ENCODE peak calls at places on chromosomes 11 and 22, in eight cellular contexts. One of them, this sample, is unnamed.

GRCh38 chr22:25162561-25162960 is 37.1 kb upstream of the CRYBB3 start:
- DNase-seq in ELR: no peak
- DNase-seq in stimulated activated CD4-positive, alpha-beta T cell treated with anti-CD3 and anti-CD28 coated beads, Interleukin-1b, Interleukin-23, amount 100 ng/mL, for 24 hours: no peak
- DNase-seq in EL: no peak
- DNase-seq in HAP-1: no peak
- DNase-seq in fibroblast of lung: no peak
- DNase-seq in psoas muscle: no peak
- DNase-seq in neural crest cell: no peak
- DNase-seq in this sample: no peak

GRCh38 chr22:40727607-40728325 is 48.5 kb downstream of the MCHR1 start:
- DNase-seq in HAP-1: peak
- DNase-seq in EL: no peak
- DNase-seq in psoas muscle: no peak
- DNase-seq in ELR: no peak
- DNase-seq in fibroblast of lung: no peak
- DNase-seq in stimulated activated CD4-positive, alpha-beta T cell treated with anti-CD3 and anti-CD28 coated beads, Interleukin-1b, Interleukin-23, amount 100 ng/mL, for 24 hours: no peak
- DNase-seq in neural crest cell: no peak
- DNase-seq in this sample: no peak

GRCh38 chr11:108958446-108959123 is 293.7 kb downstream of the DDX10 start:
- DNase-seq in psoas muscle: no peak
- DNase-seq in fibroblast of lung: peak
- DNase-seq in ELR: peak
- DNase-seq in EL: peak
- DNase-seq in stimulated activated CD4-positive, alpha-beta T cell treated with anti-CD3 and anti-CD28 coated beads, Interleukin-1b, Interleukin-23, amount 100 ng/mL, for 24 hours: no peak
- DNase-seq in HAP-1: no peak
- DNase-seq in neural crest cell: no peak
- DNase-seq in this sample: no peak

GRCh38 chr11:35088226-35088625 is 50.7 kb upstream of the CD44 start:
- DNase-seq in neural crest cell: no peak
- DNase-seq in EL: no peak
- DNase-seq in ELR: no peak
- DNase-seq in psoas muscle: no peak
- DNase-seq in HAP-1: no peak
- DNase-seq in stimulated activated CD4-positive, alpha-beta T cell treated with anti-CD3 and anti-CD28 coated beads, Interleukin-1b, Interleukin-23, amount 100 ng/mL, for 24 hours: no peak
- DNase-seq in fibroblast of lung: no peak
- DNase-seq in this sample: no peak

GRCh38 chr11:16989554-16989953 is 24.7 kb downstream of the PLEKHA7 start:
- DNase-seq in psoas muscle: no peak
- DNase-seq in ELR: no peak
- DNase-seq in fibroblast of lung: no peak
- DNase-seq in stimulated activated CD4-positive, alpha-beta T cell treated with anti-CD3 and anti-CD28 coated beads, Interleukin-1b, Interleukin-23, amount 100 ng/mL, for 24 hours: no peak
- DNase-seq in HAP-1: no peak
- DNase-seq in neural crest cell: no peak
- DNase-seq in EL: no peak
- DNase-seq in this sample: no peak

GRCh38 chr11:119290894-119291497 is 25.9 kb downstream of the MCAM start:
- DNase-seq in HAP-1: no peak
- DNase-seq in psoas muscle: no peak
- DNase-seq in EL: no peak
- DNase-seq in neural crest cell: no peak
- DNase-seq in fibroblast of lung: no peak
- DNase-seq in ELR: no peak
- DNase-seq in stimulated activated CD4-positive, alpha-beta T cell treated with anti-CD3 and anti-CD28 coated beads, Interleukin-1b, Interleukin-23, amount 100 ng/mL, for 24 hours: no peak
- DNase-seq in this sample: no peak

GRCh38 chr11:131290111-131290510 is 80.3 kb upstream of the NTM start:
- DNase-seq in EL: no peak
- DNase-seq in HAP-1: no peak
- DNase-seq in psoas muscle: no peak
- DNase-seq in neural crest cell: no peak
- DNase-seq in stimulated activated CD4-positive, alpha-beta T cell treated with anti-CD3 and anti-CD28 coated beads, Interleukin-1b, Interleukin-23, amount 100 ng/mL, for 24 hours: no peak
- DNase-seq in fibroblast of lung: no peak
- DNase-seq in ELR: no peak
- DNase-seq in this sample: no peak

GRCh38 chr22:18005201-18005926 is 19.0 kb downstream of the MICAL3 start:
- DNase-seq in fibroblast of lung: no peak
- DNase-seq in neural crest cell: no peak
- DNase-seq in ELR: no peak
- DNase-seq in stimulated activated CD4-positive, alpha-beta T cell treated with anti-CD3 and anti-CD28 coated beads, Interleukin-1b, Interleukin-23, amount 100 ng/mL, for 24 hours: no peak
- DNase-seq in EL: no peak
- DNase-seq in psoas muscle: no peak
- DNase-seq in HAP-1: no peak
- DNase-seq in this sample: no peak

GRCh38 chr11:56876621-56877312 is 111.9 kb upstream of the OR5AK2 start:
- DNase-seq in neural crest cell: no peak
- DNase-seq in fibroblast of lung: peak
- DNase-seq in EL: no peak
- DNase-seq in HAP-1: no peak
- DNase-seq in stimulated activated CD4-positive, alpha-beta T cell treated with anti-CD3 and anti-CD28 coated beads, Interleukin-1b, Interleukin-23, amount 100 ng/mL, for 24 hours: no peak
- DNase-seq in psoas muscle: no peak
- DNase-seq in ELR: no peak
- DNase-seq in this sample: no peak

GRCh38 chr11:35138949-35139881 is at the start of gene CD44:
- DNase-seq in EL: peak
- DNase-seq in fibroblast of lung: peak
- DNase-seq in neural crest cell: peak
- DNase-seq in psoas muscle: peak
- DNase-seq in stimulated activated CD4-positive, alpha-beta T cell treated with anti-CD3 and anti-CD28 coated beads, Interleukin-1b, Interleukin-23, amount 100 ng/mL, for 24 hours: peak
- DNase-seq in ELR: peak
- DNase-seq in HAP-1: no peak
- DNase-seq in this sample: no peak

GRCh38 chr22:38348751-38349496 is 31.7 kb upstream of the CSNK1E start:
- DNase-seq in HAP-1: no peak
- DNase-seq in psoas muscle: no peak
- DNase-seq in fibroblast of lung: no peak
- DNase-seq in ELR: no peak
- DNase-seq in EL: no peak
- DNase-seq in stimulated activated CD4-positive, alpha-beta T cell treated with anti-CD3 and anti-CD28 coated beads, Interleukin-1b, Interleukin-23, amount 100 ng/mL, for 24 hours: no peak
- DNase-seq in neural crest cell: no peak
- DNase-seq in this sample: no peak

GRCh38 chr11:66950113-66950535 is 8.1 kb downstream of the PC start:
- DNase-seq in ELR: peak
- DNase-seq in HAP-1: no peak
- DNase-seq in stimulated activated CD4-positive, alpha-beta T cell treated with anti-CD3 and anti-CD28 coated beads, Interleukin-1b, Interleukin-23, amount 100 ng/mL, for 24 hours: no peak
- DNase-seq in psoas muscle: peak
- DNase-seq in fibroblast of lung: peak
- DNase-seq in EL: peak
- DNase-seq in neural crest cell: no peak
- DNase-seq in this sample: peak

GRCh38 chr11:16862733-16863132 is 124.3 kb downstream of the C11orf58 start:
- DNase-seq in ELR: no peak
- DNase-seq in psoas muscle: no peak
- DNase-seq in stimulated activated CD4-positive, alpha-beta T cell treated with anti-CD3 and anti-CD28 coated beads, Interleukin-1b, Interleukin-23, amount 100 ng/mL, for 24 hours: no peak
- DNase-seq in EL: no peak
- DNase-seq in HAP-1: no peak
- DNase-seq in fibroblast of lung: no peak
- DNase-seq in neural crest cell: no peak
- DNase-seq in this sample: no peak

GRCh38 chr11:86644291-86644690 is 28.1 kb downstream of the ME3 start:
- DNase-seq in fibroblast of lung: peak
- DNase-seq in stimulated activated CD4-positive, alpha-beta T cell treated with anti-CD3 and anti-CD28 coated beads, Interleukin-1b, Interleukin-23, amount 100 ng/mL, for 24 hours: no peak
- DNase-seq in HAP-1: no peak
- DNase-seq in EL: peak
- DNase-seq in psoas muscle: no peak
- DNase-seq in neural crest cell: no peak
- DNase-seq in ELR: peak
- DNase-seq in this sample: no peak

GRCh38 chr11:7486731-7487130 is 1.4 kb downstream of the OLFML1 start:
- DNase-seq in HAP-1: no peak
- DNase-seq in ELR: no peak
- DNase-seq in stimulated activated CD4-positive, alpha-beta T cell treated with anti-CD3 and anti-CD28 coated beads, Interleukin-1b, Interleukin-23, amount 100 ng/mL, for 24 hours: no peak
- DNase-seq in EL: no peak
- DNase-seq in neural crest cell: no peak
- DNase-seq in psoas muscle: no peak
- DNase-seq in fibroblast of lung: no peak
- DNase-seq in this sample: no peak

GRCh38 chr11:18697581-18697980 is 998 bp upstream of the TMEM86A start:
- DNase-seq in EL: peak
- DNase-seq in psoas muscle: no peak
- DNase-seq in fibroblast of lung: no peak
- DNase-seq in stimulated activated CD4-positive, alpha-beta T cell treated with anti-CD3 and anti-CD28 coated beads, Interleukin-1b, Interleukin-23, amount 100 ng/mL, for 24 hours: no peak
- DNase-seq in HAP-1: no peak
- DNase-seq in ELR: peak
- DNase-seq in neural crest cell: no peak
- DNase-seq in this sample: no peak

GRCh38 chr22:50720301-50720845 is 17.6 kb upstream of the ACR start:
- DNase-seq in EL: no peak
- DNase-seq in ELR: no peak
- DNase-seq in neural crest cell: no peak
- DNase-seq in fibroblast of lung: no peak
- DNase-seq in HAP-1: no peak
- DNase-seq in stimulated activated CD4-positive, alpha-beta T cell treated with anti-CD3 and anti-CD28 coated beads, Interleukin-1b, Interleukin-23, amount 100 ng/mL, for 24 hours: no peak
- DNase-seq in psoas muscle: no peak
- DNase-seq in this sample: no peak

GRCh38 chr22:19271856-19272535 is 19.5 kb downstream of the CLTCL1 start:
- DNase-seq in ELR: peak
- DNase-seq in EL: peak
- DNase-seq in neural crest cell: no peak
- DNase-seq in HAP-1: no peak
- DNase-seq in psoas muscle: no peak
- DNase-seq in fibroblast of lung: peak
- DNase-seq in stimulated activated CD4-positive, alpha-beta T cell treated with anti-CD3 and anti-CD28 coated beads, Interleukin-1b, Interleukin-23, amount 100 ng/mL, for 24 hours: no peak
- DNase-seq in this sample: no peak

GRCh38 chr22:42145175-42145574 is 14.6 kb upstream of the CYP2D6 start:
- DNase-seq in psoas muscle: peak
- DNase-seq in neural crest cell: no peak
- DNase-seq in stimulated activated CD4-positive, alpha-beta T cell treated with anti-CD3 and anti-CD28 coated beads, Interleukin-1b, Interleukin-23, amount 100 ng/mL, for 24 hours: no peak
- DNase-seq in EL: no peak
- DNase-seq in fibroblast of lung: no peak
- DNase-seq in ELR: no peak
- DNase-seq in HAP-1: no peak
- DNase-seq in this sample: no peak

GRCh38 chr22:43776081-43776670 is 35.9 kb downstream of the EFCAB6 start:
- DNase-seq in stimulated activated CD4-positive, alpha-beta T cell treated with anti-CD3 and anti-CD28 coated beads, Interleukin-1b, Interleukin-23, amount 100 ng/mL, for 24 hours: no peak
- DNase-seq in neural crest cell: no peak
- DNase-seq in HAP-1: no peak
- DNase-seq in psoas muscle: no peak
- DNase-seq in ELR: no peak
- DNase-seq in EL: no peak
- DNase-seq in fibroblast of lung: no peak
- DNase-seq in this sample: no peak

GRCh38 chr11:129417458-129417857 is 41.8 kb downstream of the BARX2 start:
- DNase-seq in stimulated activated CD4-positive, alpha-beta T cell treated with anti-CD3 and anti-CD28 coated beads, Interleukin-1b, Interleukin-23, amount 100 ng/mL, for 24 hours: no peak
- DNase-seq in psoas muscle: no peak
- DNase-seq in fibroblast of lung: no peak
- DNase-seq in ELR: no peak
- DNase-seq in neural crest cell: no peak
- DNase-seq in EL: no peak
- DNase-seq in HAP-1: no peak
- DNase-seq in this sample: no peak

GRCh38 chr11:83865636-83866461 is 579.7 kb upstream of the CCDC90B start:
- DNase-seq in stimulated activated CD4-positive, alpha-beta T cell treated with anti-CD3 and anti-CD28 coated beads, Interleukin-1b, Interleukin-23, amount 100 ng/mL, for 24 hours: no peak
- DNase-seq in HAP-1: no peak
- DNase-seq in ELR: peak
- DNase-seq in psoas muscle: no peak
- DNase-seq in neural crest cell: no peak
- DNase-seq in fibroblast of lung: peak
- DNase-seq in EL: peak
- DNase-seq in this sample: no peak

GRCh38 chr22:47772864-47773263 is 1010.4 kb downstream of the TBC1D22A start:
- DNase-seq in stimulated activated CD4-positive, alpha-beta T cell treated with anti-CD3 and anti-CD28 coated beads, Interleukin-1b, Interleukin-23, amount 100 ng/mL, for 24 hours: no peak
- DNase-seq in ELR: no peak
- DNase-seq in EL: no peak
- DNase-seq in HAP-1: no peak
- DNase-seq in psoas muscle: no peak
- DNase-seq in neural crest cell: no peak
- DNase-seq in fibroblast of lung: no peak
- DNase-seq in this sample: no peak

GRCh38 chr11:44968510-44968909 is 17.8 kb upstream of the TP53I11 start:
- DNase-seq in neural crest cell: no peak
- DNase-seq in ELR: no peak
- DNase-seq in psoas muscle: no peak
- DNase-seq in stimulated activated CD4-positive, alpha-beta T cell treated with anti-CD3 and anti-CD28 coated beads, Interleukin-1b, Interleukin-23, amount 100 ng/mL, for 24 hours: no peak
- DNase-seq in HAP-1: no peak
- DNase-seq in EL: no peak
- DNase-seq in fibroblast of lung: no peak
- DNase-seq in this sample: no peak

GRCh38 chr11:58770627-58771457 is 39.1 kb upstream of the GLYAT start:
- DNase-seq in fibroblast of lung: peak
- DNase-seq in psoas muscle: no peak
- DNase-seq in HAP-1: no peak
- DNase-seq in EL: peak
- DNase-seq in ELR: peak
- DNase-seq in stimulated activated CD4-positive, alpha-beta T cell treated with anti-CD3 and anti-CD28 coated beads, Interleukin-1b, Interleukin-23, amount 100 ng/mL, for 24 hours: no peak
- DNase-seq in neural crest cell: no peak
- DNase-seq in this sample: no peak

GRCh38 chr11:44037658-44037998 is 10.2 kb upstream of the ACCSL start:
- DNase-seq in stimulated activated CD4-positive, alpha-beta T cell treated with anti-CD3 and anti-CD28 coated beads, Interleukin-1b, Interleukin-23, amount 100 ng/mL, for 24 hours: no peak
- DNase-seq in psoas muscle: no peak
- DNase-seq in EL: no peak
- DNase-seq in neural crest cell: no peak
- DNase-seq in fibroblast of lung: no peak
- DNase-seq in ELR: no peak
- DNase-seq in HAP-1: no peak
- DNase-seq in this sample: no peak

GRCh38 chr11:66840317-66841091 is 2.7 kb upstream of the RCE1 start:
- DNase-seq in psoas muscle: peak
- DNase-seq in fibroblast of lung: no peak
- DNase-seq in neural crest cell: no peak
- DNase-seq in HAP-1: no peak
- DNase-seq in stimulated activated CD4-positive, alpha-beta T cell treated with anti-CD3 and anti-CD28 coated beads, Interleukin-1b, Interleukin-23, amount 100 ng/mL, for 24 hours: no peak
- DNase-seq in EL: no peak
- DNase-seq in ELR: no peak
- DNase-seq in this sample: no peak

GRCh38 chr11:61688368-61689163 is 8.4 kb downstream of the DAGLA start:
- DNase-seq in psoas muscle: peak
- DNase-seq in HAP-1: no peak
- DNase-seq in neural crest cell: no peak
- DNase-seq in stimulated activated CD4-positive, alpha-beta T cell treated with anti-CD3 and anti-CD28 coated beads, Interleukin-1b, Interleukin-23, amount 100 ng/mL, for 24 hours: no peak
- DNase-seq in EL: peak
- DNase-seq in fibroblast of lung: peak
- DNase-seq in ELR: peak
- DNase-seq in this sample: no peak

GRCh38 chr11:78069465-78069864 is 5.8 kb downstream of the THRSP start:
- DNase-seq in HAP-1: no peak
- DNase-seq in EL: no peak
- DNase-seq in fibroblast of lung: no peak
- DNase-seq in neural crest cell: no peak
- DNase-seq in stimulated activated CD4-positive, alpha-beta T cell treated with anti-CD3 and anti-CD28 coated beads, Interleukin-1b, Interleukin-23, amount 100 ng/mL, for 24 hours: no peak
- DNase-seq in psoas muscle: no peak
- DNase-seq in ELR: no peak
- DNase-seq in this sample: no peak

GRCh38 chr11:10318527-10318802 is 13.6 kb downstream of the ADM start:
- DNase-seq in EL: no peak
- DNase-seq in psoas muscle: peak
- DNase-seq in stimulated activated CD4-positive, alpha-beta T cell treated with anti-CD3 and anti-CD28 coated beads, Interleukin-1b, Interleukin-23, amount 100 ng/mL, for 24 hours: no peak
- DNase-seq in neural crest cell: no peak
- DNase-seq in ELR: no peak
- DNase-seq in HAP-1: no peak
- DNase-seq in fibroblast of lung: no peak
- DNase-seq in this sample: no peak

GRCh38 chr22:22156716-22157499 is 87.7 kb upstream of the VPREB1 start:
- DNase-seq in ELR: peak
- DNase-seq in neural crest cell: peak
- DNase-seq in fibroblast of lung: peak
- DNase-seq in EL: peak
- DNase-seq in psoas muscle: no peak
- DNase-seq in stimulated activated CD4-positive, alpha-beta T cell treated with anti-CD3 and anti-CD28 coated beads, Interleukin-1b, Interleukin-23, amount 100 ng/mL, for 24 hours: peak
- DNase-seq in HAP-1: peak
- DNase-seq in this sample: peak

GRCh38 chr11:102717280-102717679 is 7.5 kb downstream of the MMP8 start:
- DNase-seq in ELR: no peak
- DNase-seq in neural crest cell: no peak
- DNase-seq in psoas muscle: no peak
- DNase-seq in EL: no peak
- DNase-seq in HAP-1: no peak
- DNase-seq in stimulated activated CD4-positive, alpha-beta T cell treated with anti-CD3 and anti-CD28 coated beads, Interleukin-1b, Interleukin-23, amount 100 ng/mL, for 24 hours: no peak
- DNase-seq in fibroblast of lung: no peak
- DNase-seq in this sample: no peak

GRCh38 chr11:119545978-119546915 is 123.3 kb upstream of the THY1 start:
- DNase-seq in ELR: no peak
- DNase-seq in neural crest cell: no peak
- DNase-seq in EL: no peak
- DNase-seq in psoas muscle: no peak
- DNase-seq in stimulated activated CD4-positive, alpha-beta T cell treated with anti-CD3 and anti-CD28 coated beads, Interleukin-1b, Interleukin-23, amount 100 ng/mL, for 24 hours: no peak
- DNase-seq in fibroblast of lung: no peak
- DNase-seq in HAP-1: no peak
- DNase-seq in this sample: no peak

GRCh38 chr11:116505466-116506247 is 267.1 kb downstream of the BUD13 start:
- DNase-seq in fibroblast of lung: no peak
- DNase-seq in psoas muscle: no peak
- DNase-seq in ELR: no peak
- DNase-seq in stimulated activated CD4-positive, alpha-beta T cell treated with anti-CD3 and anti-CD28 coated beads, Interleukin-1b, Interleukin-23, amount 100 ng/mL, for 24 hours: no peak
- DNase-seq in neural crest cell: no peak
- DNase-seq in EL: no peak
- DNase-seq in HAP-1: no peak
- DNase-seq in this sample: no peak